ENCODE peak calls at places on chromosomes 11 and 22, in eight cellular contexts. U is right atrium auricular region, F is brain microvascular endothelial cell, R is osteoblast, C is body of pancreas, H is IMR-90, K is left ventricle myocardium inferior, Z is A549. O is an unnamed sample.

GRCh38 chr11:111528557-111528956 is 12.0 kb upstream of the LAYN start:
- DNase-seq in U (no peak), F (no peak), R (no peak), C (no peak), H (peak; percentile 24), K (no peak), Z (no peak), O (no peak)

GRCh38 chr22:29715705-29716104 is 4.1 kb upstream of the CABP7 start:
- DNase-seq in U (no peak), F (no peak), R (no peak), C (no peak), H (no peak), K (no peak), Z (no peak), O (no peak)

GRCh38 chr11:12838463-12839120 is 164.4 kb downstream of the TEAD1 start:
- DNase-seq in U (no peak), F (no peak), R (peak; percentile 84), C (no peak), H (no peak), K (no peak), Z (no peak), O (no peak)

GRCh38 chr22:39654959-39655579 is 84.5 kb downstream of the CACNA1I start:
- DNase-seq in U (no peak), F (no peak), R (no peak), C (no peak), H (no peak), K (no peak), Z (peak; percentile 19), O (no peak)

GRCh38 chr11:61007383-61007970 is 36.0 kb downstream of the CD6 start:
- DNase-seq in U (no peak), F (no peak), R (peak; percentile 90), C (peak; percentile 60), H (no peak), K (no peak), Z (no peak), O (no peak)

GRCh38 chr22:49866646-49867045 is 13.0 kb downstream of the ZBED4 start:
- DNase-seq in U (no peak), F (no peak), R (no peak), C (no peak), H (no peak), K (no peak), Z (no peak), O (no peak)

GRCh38 chr11:1640076-1640946 is 10.7 kb downstream of the KRTAP5-5 start:
- DNase-seq in U (no peak), F (no peak), R (peak; percentile 96), C (peak; percentile 55), H (no peak), K (no peak), Z (peak; percentile 50), O (no peak)

GRCh38 chr11:20610825-20611224 is 11.4 kb downstream of the SLC6A5 start:
- DNase-seq in U (no peak), F (no peak), R (no peak), C (no peak), H (no peak), K (no peak), Z (no peak), O (no peak)

GRCh38 chr11:117618273-117618672 is 178.7 kb downstream of the DSCAML1 start:
- DNase-seq in U (no peak), F (no peak), R (no peak), C (no peak), H (no peak), K (no peak), Z (no peak), O (no peak)

GRCh38 chr11:60706931-60707330 is 7.5 kb downstream of the MS4A8 start:
- DNase-seq in U (peak; percentile 36), F (no peak), R (no peak), C (no peak), H (no peak), K (no peak), Z (no peak), O (no peak)

GRCh38 chr22:19876314-19876940 is 21.8 kb upstream of the GNB1L start:
- DNase-seq in U (no peak), F (no peak), R (peak; percentile 54), C (peak; percentile 4), H (no peak), K (peak; percentile 6), Z (peak; percentile 27), O (no peak)

GRCh38 chr22:34080501-34080900 is 160.2 kb upstream of the LARGE1 start:
- DNase-seq in U (no peak), F (no peak), R (no peak), C (no peak), H (no peak), K (no peak), Z (no peak), O (no peak)

GRCh38 chr11:100925935-100926334 is 203.7 kb downstream of the PGR start:
- DNase-seq in U (no peak), F (peak; percentile 48), R (no peak), C (no peak), H (peak; percentile 89), K (no peak), Z (peak; percentile 41), O (no peak)

GRCh38 chr11:128226106-128226716 is 361.1 kb downstream of the ETS1 start:
- DNase-seq in U (no peak), F (no peak), R (no peak), C (no peak), H (no peak), K (no peak), Z (no peak), O (no peak)

GRCh38 chr11:120972621-120973020 is 51.3 kb upstream of the TBCEL start:
- DNase-seq in U (no peak), F (no peak), R (no peak), C (no peak), H (no peak), K (no peak), Z (no peak), O (no peak)

GRCh38 chr11:116364357-116364756 is 408.4 kb downstream of the BUD13 start:
- DNase-seq in U (no peak), F (no peak), R (no peak), C (no peak), H (no peak), K (no peak), Z (no peak), O (no peak)

GRCh38 chr11:120807414-120808150 is 216.3 kb upstream of the TBCEL start:
- DNase-seq in U (no peak), F (peak; percentile 91), R (peak; percentile 95), C (no peak), H (peak; percentile 95), K (no peak), Z (peak; percentile 71), O (no peak)

GRCh38 chr11:120061761-120062560 is 76.0 kb downstream of the TRIM29 start:
- DNase-seq in U (peak; percentile 56), F (no peak), R (no peak), C (no peak), H (no peak), K (no peak), Z (no peak), O (no peak)

GRCh38 chr11:60263434-60263833 is 17.0 kb upstream of the MS4A4A start:
- DNase-seq in U (no peak), F (no peak), R (no peak), C (no peak), H (no peak), K (no peak), Z (no peak), O (no peak)

GRCh38 chr11:64141081-64141783 is 24.7 kb downstream of the MACROD1 start:
- DNase-seq in U (no peak), F (no peak), R (no peak), C (no peak), H (no peak), K (no peak), Z (no peak), O (no peak)

GRCh38 chr11:14290422-14290821 is 68.6 kb downstream of the RRAS2 start:
- DNase-seq in U (no peak), F (no peak), R (no peak), C (no peak), H (no peak), K (no peak), Z (no peak), O (no peak)

GRCh38 chr11:8914661-8915018 is 3.7 kb downstream of the AKIP1 start:
- DNase-seq in U (no peak), F (no peak), R (no peak), C (no peak), H (no peak), K (no peak), Z (no peak), O (no peak)
- TF ChIP-seq CTCF in U (no peak), F (no peak), R (no peak), C (no peak), H (no peak), K (no peak), Z (peak; percentile 10), O (no peak)

GRCh38 chr22:46937185-46937584 is 174.7 kb downstream of the TBC1D22A start:
- DNase-seq in U (peak; percentile 42), F (no peak), R (no peak), C (no peak), H (no peak), K (no peak), Z (no peak), O (no peak)
- H3K4me3 ChIP-seq in U (no peak overlapping the region), F (no peak overlapping the region), R (no peak overlapping the region), C (no peak overlapping the region), H (no peak overlapping the region), K (no peak overlapping the region), Z (no peak overlapping the region), O (no peak overlapping the region)

GRCh38 chr11:47340010-47340409 is 12.5 kb downstream of the MYBPC3 start:
- DNase-seq in U (no peak), F (no peak), R (peak; percentile 27), C (no peak), H (no peak), K (no peak), Z (no peak), O (no peak)
- H3K27ac ChIP-seq in U (no peak overlapping the region), F (no peak overlapping the region), R (no peak overlapping the region), C (no peak overlapping the region), H (no peak overlapping the region), K (peak overlapping the region; percentile 97), Z (no peak overlapping the region), O (no peak overlapping the region)

GRCh38 chr11:85595285-85595884 is 31.8 kb downstream of the DLG2 start:
- DNase-seq in U (no peak), F (no peak), R (no peak), C (no peak), H (peak; percentile 63), K (no peak), Z (peak; percentile 62), O (no peak)

GRCh38 chr11:85589373-85589772 is 37.8 kb downstream of the DLG2 start:
- DNase-seq in U (no peak), F (no peak), R (no peak), C (no peak), H (no peak), K (no peak), Z (no peak), O (no peak)

GRCh38 chr11:85596886-85597285 is 30.3 kb downstream of the DLG2 start:
- DNase-seq in U (no peak), F (no peak), R (no peak), C (no peak), H (no peak), K (no peak), Z (no peak), O (no peak)

DNA sequence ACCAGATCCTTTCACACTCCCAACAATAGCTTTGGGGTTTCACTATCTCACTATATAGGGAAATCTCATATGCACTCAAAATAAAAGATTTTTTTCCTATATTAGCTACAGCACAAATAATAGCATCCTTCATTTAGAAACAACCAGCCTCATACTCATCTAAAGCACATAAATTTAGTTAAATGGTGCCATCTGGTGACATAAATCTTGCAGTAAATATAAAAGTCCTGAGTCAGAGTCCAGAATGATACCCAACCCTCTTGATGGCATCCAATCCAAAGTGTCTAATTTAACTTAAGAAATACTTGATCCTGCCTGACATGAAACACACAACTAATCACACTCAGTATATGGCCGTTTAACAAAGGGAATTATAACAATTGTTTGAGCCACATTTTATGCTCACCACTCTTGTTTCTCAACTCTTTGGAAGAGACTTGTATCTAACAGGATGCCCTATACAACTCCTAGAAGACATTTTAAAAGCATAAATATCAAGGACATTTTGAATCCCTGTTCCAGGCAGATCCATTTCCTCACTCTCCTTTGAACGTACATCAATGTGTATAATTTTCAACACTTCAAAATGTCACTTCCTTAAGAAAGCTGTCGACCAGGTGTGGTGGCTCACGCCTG is 36.2 kb downstream of the DLG2 start:
- DNase-seq in U (no peak), F (peak; percentile 2), R (peak; percentile 61), C (no peak), H (peak; percentile 36), K (no peak), Z (peak; percentile 60), O (no peak)
- TF ChIP-seq CTCF in U (no peak), F (peak; percentile 14), R (peak; percentile 41), C (no peak), H (peak; percentile 36), K (peak; percentile 43), Z (peak; percentile 69), O (no peak)

O was measured in thoracic aorta.